ENCODE peak calls at places on chromosomes 11 and 22, in six cellular contexts. E, V, W, M, N and A are unnamed samples.

GRCh38 chr11:131408011-131408640 is 37.7 kb downstream of the NTM start:
- DNase-seq in E (no peak), V (peak; percentile 80), W (no peak), M (no peak), N (peak; percentile 31), A (peak; percentile 63)

GRCh38 chr11:96254087-96254486 is 88.9 kb downstream of the MAML2 start:
- DNase-seq in E (peak; percentile 79), V (no peak), W (no peak), M (peak; percentile 30), N (no peak), A (peak; percentile 74)

GRCh38 chr11:107856180-107856980 is 2.2 kb downstream of the SLC35F2 start:
- DNase-seq in E (no peak), V (no peak), W (no peak), M (no peak), N (no peak), A (peak; percentile 15)

GRCh38 chr11:96219981-96220623 is 122.9 kb downstream of the MAML2 start:
- DNase-seq in E (peak; percentile 90), V (no peak), W (no peak), M (no peak), N (no peak), A (no peak)

GRCh38 chr11:2523821-2524391 is 79.1 kb downstream of the KCNQ1 start:
- DNase-seq in E (no peak), V (no peak), W (peak; percentile 4), M (no peak), N (no peak), A (peak; percentile 10)

GRCh38 chr11:73312806-73313403 is 4.8 kb downstream of the ARHGEF17 start:
- DNase-seq in E (no peak), V (no peak), W (no peak), M (no peak), N (no peak), A (no peak)

GRCh38 chr11:4134844-4135243 is 40.2 kb downstream of the RRM1 start:
- DNase-seq in E (peak; percentile 70), V (peak; percentile 64), W (no peak), M (no peak), N (no peak), A (no peak)

GRCh38 chr11:47155914-47156313 is 20.8 kb downstream of the ARFGAP2 start:
- DNase-seq in E (no peak), V (no peak), W (no peak), M (no peak), N (no peak), A (no peak)

GRCh38 chr11:20618083-20618482 is 18.7 kb downstream of the SLC6A5 start:
- DNase-seq in E (no peak), V (no peak), W (no peak), M (no peak), N (no peak), A (peak; percentile 46)

GRCh38 chr22:37303821-37304274 is 21.5 kb downstream of the CYTH4 start:
- DNase-seq in E (peak; percentile 91), V (no peak), W (no peak), M (peak; percentile 29), N (no peak), A (no peak)

GRCh38 chr11:65121447-65121864 is 478 bp downstream of the FAU start:
- DNase-seq in E (peak; percentile 11), V (peak; percentile 52), W (peak; percentile 47), M (no peak), N (no peak), A (no peak)

GRCh38 chr11:118263694-118264567 is at the start of gene MPZL2:
- DNase-seq in E (no peak), V (peak; percentile 97), W (no peak), M (no peak), N (no peak), A (peak; percentile 23)

GRCh38 chr11:96155627-96156378 is 187.2 kb downstream of the MAML2 start:
- DNase-seq in E (peak; percentile 98), V (peak; percentile 64), W (peak; percentile 81), M (peak; percentile 41), N (peak; percentile 34), A (peak; percentile 69)

GRCh38 chr11:33475999-33476398 is 218.8 kb downstream of the HIPK3 start:
- DNase-seq in E (peak; percentile 74), V (peak; percentile 9), W (no peak), M (no peak), N (peak; percentile 37), A (peak; percentile 54)

GRCh38 chr11:112459001-112459400 is 198.3 kb upstream of the PLET1 start:
- DNase-seq in E (peak; percentile 27), V (no peak), W (no peak), M (no peak), N (no peak), A (no peak)

GRCh38 chr11:6531267-6531752 is 34.2 kb downstream of the DNHD1 start:
- DNase-seq in E (peak; percentile 71), V (peak; percentile 83), W (no peak), M (peak; percentile 16), N (peak; percentile 46), A (no peak)

GRCh38 chr11:32427616-32427934 is 7.8 kb downstream of the WT1 start:
- DNase-seq in E (no peak), V (no peak), W (no peak), M (no peak), N (no peak), A (no peak)

GRCh38 chr11:65781152-65781961 is 581 bp upstream of the AP5B1 start:
- DNase-seq in E (no peak), V (no peak), W (peak; percentile 52), M (no peak), N (peak; percentile 81), A (no peak)

GRCh38 chr11:118908931-118909618 is 16.7 kb downstream of the BCL9L start:
- DNase-seq in E (peak; percentile 84), V (peak; percentile 60), W (peak; percentile 91), M (no peak), N (peak; percentile 61), A (peak; percentile 89)

GRCh38 chr11:105783216-105783615 is 173.3 kb downstream of the GRIA4 start:
- DNase-seq in E (no peak), V (no peak), W (no peak), M (no peak), N (no peak), A (no peak)